ENCODE peak calls at places on chromosomes 4 and X, in six cellular contexts. One of them, this sample, is unnamed.

GRCh38 chr4:907691-908437 is 24.3 kb downstream of the GAK start:
- DNase-seq in transverse colon: no peak
- DNase-seq in sigmoid colon: no peak
- DNase-seq in SK-N-MC: no peak
- DNase-seq in stomach: no peak
- DNase-seq in H1: no peak
- DNase-seq in this sample: peak; percentile 71

GRCh38 chr4:140095694-140096482 is 58.1 kb downstream of the MAML3 start:
- DNase-seq in transverse colon: peak; percentile 27
- DNase-seq in sigmoid colon: peak; percentile 68
- DNase-seq in SK-N-MC: no peak
- DNase-seq in stomach: no peak
- DNase-seq in H1: no peak
- DNase-seq in this sample: peak; percentile 67

GRCh38 chr4:82890602-82890912 is 396 bp downstream of the SEC31A start:
- DNase-seq in transverse colon: no peak
- DNase-seq in sigmoid colon: no peak
- DNase-seq in SK-N-MC: no peak
- DNase-seq in stomach: no peak
- DNase-seq in H1: no peak
- DNase-seq in this sample: no peak

GRCh38 chr4:121706595-121707021 is 9.8 kb upstream of the ANXA5 start:
- DNase-seq in transverse colon: no peak
- DNase-seq in sigmoid colon: no peak
- DNase-seq in SK-N-MC: no peak
- DNase-seq in stomach: no peak
- DNase-seq in H1: no peak
- DNase-seq in this sample: no peak

GRCh38 chr4:48343531-48343930 is 2.2 kb downstream of the SLAIN2 start:
- DNase-seq in transverse colon: no peak
- DNase-seq in sigmoid colon: no peak
- DNase-seq in SK-N-MC: no peak
- DNase-seq in stomach: no peak
- DNase-seq in H1: no peak
- DNase-seq in this sample: no peak

GRCh38 chrX:69232945-69233344 is 67.7 kb upstream of the PJA1 start:
- DNase-seq in transverse colon: no peak
- DNase-seq in sigmoid colon: no peak
- DNase-seq in SK-N-MC: no peak
- DNase-seq in stomach: no peak
- DNase-seq in H1: no peak
- DNase-seq in this sample: peak; percentile 11

GRCh38 chrX:69163936-69164741 is 1.1 kb downstream of the PJA1 start:
- DNase-seq in transverse colon: peak; percentile 27
- DNase-seq in sigmoid colon: no peak
- DNase-seq in SK-N-MC: no peak
- DNase-seq in stomach: peak; percentile 32
- DNase-seq in H1: no peak
- DNase-seq in this sample: peak; percentile 40

GRCh38 chr4:48979897-48980579 is 6.0 kb upstream of the CWH43 start:
- DNase-seq in transverse colon: no peak
- DNase-seq in sigmoid colon: no peak
- DNase-seq in SK-N-MC: no peak
- DNase-seq in stomach: no peak
- DNase-seq in H1: no peak
- DNase-seq in this sample: no peak

GRCh38 chr4:102586644-102587021 is 85.5 kb downstream of the NFKB1 start:
- DNase-seq in transverse colon: no peak
- DNase-seq in sigmoid colon: no peak
- DNase-seq in SK-N-MC: no peak
- DNase-seq in stomach: no peak
- DNase-seq in H1: no peak
- DNase-seq in this sample: no peak

GRCh38 chr4:20367446-20367845 is 115.7 kb downstream of the SLIT2 start:
- DNase-seq in transverse colon: no peak
- DNase-seq in sigmoid colon: no peak
- DNase-seq in SK-N-MC: no peak
- DNase-seq in stomach: no peak
- DNase-seq in H1: no peak
- DNase-seq in this sample: no peak

GRCh38 chrX:13684361-13684760 is 4.6 kb upstream of the RAB9A start:
- DNase-seq in transverse colon: no peak
- DNase-seq in sigmoid colon: no peak
- DNase-seq in SK-N-MC: no peak
- DNase-seq in stomach: no peak
- DNase-seq in H1: no peak
- DNase-seq in this sample: no peak

GRCh38 chr4:7761720-7762119 is 177.9 kb downstream of the AFAP1 start:
- DNase-seq in transverse colon: peak; percentile 73
- DNase-seq in sigmoid colon: peak; percentile 96
- DNase-seq in SK-N-MC: no peak
- DNase-seq in stomach: peak; percentile 67
- DNase-seq in H1: peak; percentile 83
- DNase-seq in this sample: peak; percentile 76

GRCh38 chrX:65910899-65911298 is 129.0 kb downstream of the VSIG4 start:
- DNase-seq in transverse colon: no peak
- DNase-seq in sigmoid colon: no peak
- DNase-seq in SK-N-MC: no peak
- DNase-seq in stomach: no peak
- DNase-seq in H1: no peak
- DNase-seq in this sample: no peak

GRCh38 chrX:134933248-134933647 is 57.5 kb upstream of the SMIM10 start:
- DNase-seq in transverse colon: no peak
- DNase-seq in sigmoid colon: no peak
- DNase-seq in SK-N-MC: no peak
- DNase-seq in stomach: no peak
- DNase-seq in H1: no peak
- DNase-seq in this sample: no peak

GRCh38 chr4:234178-234577 is 71.1 kb downstream of the ZNF732 start:
- DNase-seq in transverse colon: no peak
- DNase-seq in sigmoid colon: no peak
- DNase-seq in SK-N-MC: no peak
- DNase-seq in stomach: no peak
- DNase-seq in H1: no peak
- DNase-seq in this sample: no peak

GRCh38 chr4:147633113-147633512 is 15.9 kb downstream of the TMEM184C start:
- DNase-seq in transverse colon: no peak
- DNase-seq in sigmoid colon: no peak
- DNase-seq in SK-N-MC: no peak
- DNase-seq in stomach: no peak
- DNase-seq in H1: no peak
- DNase-seq in this sample: no peak

GRCh38 chr4:57110635-57111546 is 706 bp upstream of the IGFBP7 start:
- DNase-seq in transverse colon: peak; percentile 30
- DNase-seq in sigmoid colon: peak; percentile 82
- DNase-seq in SK-N-MC: no peak
- DNase-seq in stomach: peak; percentile 30
- DNase-seq in H1: peak; percentile 56
- DNase-seq in this sample: peak; percentile 3

GRCh38 chr4:7411896-7412585 is 22.7 kb downstream of the PSAPL1 start:
- DNase-seq in transverse colon: no peak
- DNase-seq in sigmoid colon: peak; percentile 61
- DNase-seq in SK-N-MC: no peak
- DNase-seq in stomach: peak; percentile 10
- DNase-seq in H1: peak; percentile 34
- DNase-seq in this sample: peak; percentile 14

GRCh38 chrX:53251307-53251706 is 26.3 kb upstream of the KDM5C start:
- DNase-seq in transverse colon: no peak
- DNase-seq in sigmoid colon: no peak
- DNase-seq in SK-N-MC: no peak
- DNase-seq in stomach: no peak
- DNase-seq in H1: no peak
- DNase-seq in this sample: no peak

GRCh38 chrX:118177708-118178107 is 61.1 kb upstream of the KLHL13 start:
- DNase-seq in transverse colon: no peak
- DNase-seq in sigmoid colon: no peak
- DNase-seq in SK-N-MC: no peak
- DNase-seq in stomach: no peak
- DNase-seq in H1: no peak
- DNase-seq in this sample: no peak

GRCh38 chr4:134320048-134320447 is 118.5 kb upstream of the PABPC4L start:
- DNase-seq in transverse colon: no peak
- DNase-seq in sigmoid colon: no peak
- DNase-seq in SK-N-MC: no peak
- DNase-seq in stomach: no peak
- DNase-seq in H1: no peak
- DNase-seq in this sample: no peak

GRCh38 chrX:46130246-46130645 is 415.0 kb downstream of the ZNF674 start:
- DNase-seq in transverse colon: no peak
- DNase-seq in sigmoid colon: no peak
- DNase-seq in SK-N-MC: no peak
- DNase-seq in stomach: no peak
- DNase-seq in H1: no peak
- DNase-seq in this sample: no peak

GRCh38 chr4:6566582-6567190 is 8.3 kb upstream of the MAN2B2 start:
- DNase-seq in transverse colon: no peak
- DNase-seq in sigmoid colon: no peak
- DNase-seq in SK-N-MC: no peak
- DNase-seq in stomach: no peak
- DNase-seq in H1: no peak
- DNase-seq in this sample: no peak

GRCh38 chr4:78345237-78345636 is 206.3 kb upstream of the ANXA3 start:
- DNase-seq in transverse colon: no peak
- DNase-seq in sigmoid colon: no peak
- DNase-seq in SK-N-MC: no peak
- DNase-seq in stomach: no peak
- DNase-seq in H1: no peak
- DNase-seq in this sample: no peak

GRCh38 chr4:41655177-41655576 is 93.3 kb downstream of the PHOX2B start:
- DNase-seq in transverse colon: no peak
- DNase-seq in sigmoid colon: no peak
- DNase-seq in SK-N-MC: no peak
- DNase-seq in stomach: no peak
- DNase-seq in H1: no peak
- DNase-seq in this sample: no peak

GRCh38 chrX:41452565-41452964 is 5.4 kb downstream of the NYX start:
- DNase-seq in transverse colon: no peak
- DNase-seq in sigmoid colon: no peak
- DNase-seq in SK-N-MC: no peak
- DNase-seq in stomach: no peak
- DNase-seq in H1: no peak
- DNase-seq in this sample: no peak

GRCh38 chr4:122758033-122758432 is 25.5 kb downstream of the BBS12 start:
- DNase-seq in transverse colon: peak; percentile 29
- DNase-seq in sigmoid colon: no peak
- DNase-seq in SK-N-MC: no peak
- DNase-seq in stomach: no peak
- DNase-seq in H1: no peak
- DNase-seq in this sample: no peak

GRCh38 chrX:129594781-129595180 is 54.7 kb downstream of the OCRL start:
- DNase-seq in transverse colon: no peak
- DNase-seq in sigmoid colon: no peak
- DNase-seq in SK-N-MC: no peak
- DNase-seq in stomach: no peak
- DNase-seq in H1: no peak
- DNase-seq in this sample: no peak

GRCh38 chr4:16626945-16627344 is 271.5 kb downstream of the LDB2 start:
- DNase-seq in transverse colon: no peak
- DNase-seq in sigmoid colon: no peak
- DNase-seq in SK-N-MC: no peak
- DNase-seq in stomach: no peak
- DNase-seq in H1: no peak
- DNase-seq in this sample: no peak

GRCh38 chrX:97006167-97006566 is 122.5 kb downstream of the RPA4 start:
- DNase-seq in transverse colon: no peak
- DNase-seq in sigmoid colon: no peak
- DNase-seq in SK-N-MC: no peak
- DNase-seq in stomach: no peak
- DNase-seq in H1: no peak
- DNase-seq in this sample: no peak

GRCh38 chr4:150244600-150244999 is 166.4 kb downstream of the DCLK2 start:
- DNase-seq in transverse colon: no peak
- DNase-seq in sigmoid colon: no peak
- DNase-seq in SK-N-MC: no peak
- DNase-seq in stomach: no peak
- DNase-seq in H1: no peak
- DNase-seq in this sample: no peak

GRCh38 chr4:154084864-154085263 is 296.0 kb upstream of the SFRP2 start:
- DNase-seq in transverse colon: no peak
- DNase-seq in sigmoid colon: no peak
- DNase-seq in SK-N-MC: no peak
- DNase-seq in stomach: no peak
- DNase-seq in H1: no peak
- DNase-seq in this sample: no peak
- TF ChIP-seq POLR2AphosphoS5 in transverse colon: no peak
- TF ChIP-seq POLR2AphosphoS5 in sigmoid colon: no peak
- TF ChIP-seq POLR2AphosphoS5 in SK-N-MC: no peak
- TF ChIP-seq POLR2AphosphoS5 in stomach: no peak
- TF ChIP-seq POLR2AphosphoS5 in H1: no peak
- TF ChIP-seq POLR2AphosphoS5 in this sample: no peak

DNA sequence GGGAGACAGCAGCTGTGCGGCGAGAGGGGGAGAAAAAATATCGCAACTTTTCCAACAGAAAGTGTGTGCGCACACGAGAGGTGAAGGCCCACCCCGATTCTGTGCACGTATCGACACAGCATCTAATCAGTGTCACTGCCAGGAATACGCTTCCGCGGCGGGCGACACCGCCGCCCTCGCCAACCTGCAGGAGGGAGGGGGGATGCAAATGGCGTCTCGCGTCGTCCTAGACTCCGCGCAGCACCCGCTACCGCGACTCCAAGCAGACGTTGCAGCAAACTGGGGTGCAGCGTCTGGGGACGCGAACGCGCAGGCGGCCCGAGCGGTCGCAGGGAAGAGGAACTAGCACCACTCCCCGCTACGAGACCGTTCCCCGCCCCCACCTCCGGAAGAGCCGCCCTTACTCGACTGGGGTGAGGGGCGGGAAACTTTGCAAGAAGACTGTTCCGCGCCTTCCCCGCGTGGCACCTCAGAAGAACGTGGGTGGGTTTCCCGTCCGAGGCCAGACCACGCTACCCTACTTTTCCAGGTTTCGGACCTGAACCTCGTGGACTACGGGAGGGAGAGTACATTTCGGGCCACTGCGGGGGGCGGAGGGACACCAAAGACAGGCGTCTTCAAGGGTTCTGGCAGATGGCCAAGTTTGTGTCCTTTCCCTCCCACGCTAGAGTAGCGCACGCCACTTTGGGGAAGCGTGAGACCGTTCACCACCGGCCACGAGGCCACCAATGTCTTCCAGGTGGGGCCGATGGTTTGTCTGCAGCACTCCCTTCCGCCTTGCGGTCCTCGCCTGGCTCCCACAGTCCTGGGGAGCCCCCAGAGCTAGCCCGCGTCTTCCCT is 77.9 kb upstream of the BCOR start:
- DNase-seq in transverse colon: peak; percentile 80
- DNase-seq in sigmoid colon: peak; percentile 89
- DNase-seq in SK-N-MC: no peak
- DNase-seq in stomach: peak; percentile 65
- DNase-seq in H1: peak; percentile 56
- DNase-seq in this sample: peak; percentile 92
- TF ChIP-seq POLR2AphosphoS5 in transverse colon: peak; percentile 42
- TF ChIP-seq POLR2AphosphoS5 in sigmoid colon: peak; percentile 46
- TF ChIP-seq POLR2AphosphoS5 in SK-N-MC: peak; percentile 47
- TF ChIP-seq POLR2AphosphoS5 in stomach: peak; percentile 52
- TF ChIP-seq POLR2AphosphoS5 in H1: peak; percentile 51
- TF ChIP-seq POLR2AphosphoS5 in this sample: peak; percentile 36

GRCh38 chr4:168218663-168219062 is 99.9 kb downstream of the DDX60 start:
- DNase-seq in transverse colon: no peak
- DNase-seq in sigmoid colon: no peak
- DNase-seq in SK-N-MC: no peak
- DNase-seq in stomach: no peak
- DNase-seq in H1: no peak
- DNase-seq in this sample: no peak
- TF ChIP-seq POLR2AphosphoS5 in transverse colon: no peak
- TF ChIP-seq POLR2AphosphoS5 in sigmoid colon: no peak
- TF ChIP-seq POLR2AphosphoS5 in SK-N-MC: no peak
- TF ChIP-seq POLR2AphosphoS5 in stomach: no peak
- TF ChIP-seq POLR2AphosphoS5 in H1: no peak
- TF ChIP-seq POLR2AphosphoS5 in this sample: no peak

GRCh38 chrX:17590892-17591740 is 146.2 kb upstream of the SCML1 start:
- DNase-seq in transverse colon: peak; percentile 59
- DNase-seq in sigmoid colon: peak; percentile 83
- DNase-seq in SK-N-MC: no peak
- DNase-seq in stomach: peak; percentile 65
- DNase-seq in H1: peak; percentile 49
- DNase-seq in this sample: no peak
- TF ChIP-seq POLR2AphosphoS5 in transverse colon: no peak
- TF ChIP-seq POLR2AphosphoS5 in sigmoid colon: peak; percentile 5
- TF ChIP-seq POLR2AphosphoS5 in SK-N-MC: no peak
- TF ChIP-seq POLR2AphosphoS5 in stomach: no peak
- TF ChIP-seq POLR2AphosphoS5 in H1: no peak
- TF ChIP-seq POLR2AphosphoS5 in this sample: no peak